ENCODE peak calls at places on chromosomes 4 and X, in four cellular contexts. L, C, R and O are unnamed samples.

GRCh38 chr4:26719954-26720552 is 136.2 kb downstream of the TBC1D19 start:
- DNase-seq in L (no peak), R (no peak), C (no peak), O (no peak)

GRCh38 chr4:83128235-83128929 is 13.9 kb upstream of the PLAC8 start:
- DNase-seq in C (peak), R (no peak), L (no peak), O (peak)

GRCh38 chrX:28794751-28795150 is 207.5 kb downstream of the IL1RAPL1 start:
- DNase-seq in C (no peak), L (no peak), R (no peak), O (no peak)

GRCh38 chr4:148030486-148030885 is 298.6 kb downstream of the ARHGAP10 start:
- DNase-seq in L (no peak), C (no peak), R (no peak), O (no peak)

GRCh38 chr4:37653601-37654000 is 32.6 kb downstream of the RELL1 start:
- DNase-seq in L (no peak), C (no peak), R (no peak), O (no peak)

GRCh38 chr4:38621004-38621684 is 42.9 kb upstream of the KLF3 start:
- DNase-seq in C (peak), R (no peak), L (peak), O (peak)

GRCh38 chr4:85381968-85382367 is 93.0 kb upstream of the ARHGAP24 start:
- DNase-seq in L (no peak), C (no peak), R (no peak), O (no peak)

GRCh38 chr4:186651624-186652023 is 72.0 kb downstream of the FAT1 start:
- DNase-seq in R (peak), C (no peak), L (no peak), O (no peak)

GRCh38 chr4:100657187-100657586 is 139.4 kb upstream of the EMCN start:
- DNase-seq in C (no peak), R (no peak), L (no peak), O (no peak)